ENCODE peak calls at places on chromosomes 5 and 9, in six cellular contexts. W is HepG2, C is GM12878, B is GM12891, J is K562, Q is H1. M is an unnamed sample.

GRCh38 chr5:127870914-127871313 is 167.7 kb downstream of the CCDC192 start:
- DNase-seq in W (no peak), C (no peak), B (no peak), J (no peak), Q (no peak), M (no peak)

GRCh38 chr5:126917918-126918623 is 112.3 kb downstream of the MARCHF3 start:
- DNase-seq in W (no peak), C (no peak), B (no peak), J (peak; percentile 25), Q (no peak), M (no peak)

GRCh38 chr9:91100878-91101450 is 260.8 kb downstream of the AUH start:
- DNase-seq in W (peak; percentile 65), C (no peak), B (no peak), J (no peak), Q (no peak), M (no peak)

GRCh38 chr5:52708463-52708862 is 79.3 kb upstream of the ITGA1 start:
- DNase-seq in W (no peak), C (no peak), B (no peak), J (no peak), Q (no peak), M (no peak)

GRCh38 chr9:133649194-133649593 is 13.0 kb downstream of the DBH start:
- DNase-seq in W (no peak), C (no peak), B (no peak), J (no peak), Q (no peak), M (no peak)

GRCh38 chr9:137167752-137168574 is 1.9 kb downstream of the LRRC26 start:
- DNase-seq in W (no peak), C (no peak), B (no peak), J (peak; percentile 88), Q (peak; percentile 73), M (no peak)

GRCh38 chr5:174503461-174504265 is 220.7 kb upstream of the MSX2 start:
- DNase-seq in W (no peak), C (no peak), B (no peak), J (no peak), Q (no peak), M (no peak)

GRCh38 chr5:146560205-146560812 is 44.3 kb upstream of the GPR151 start:
- DNase-seq in W (no peak), C (no peak), B (no peak), J (no peak), Q (no peak), M (no peak)

GRCh38 chr5:55868846-55869245 is 17.7 kb downstream of the IL31RA start:
- DNase-seq in W (peak; percentile 19), C (no peak), B (no peak), J (peak; percentile 9), Q (no peak), M (no peak)

GRCh38 chr5:151699071-151699901 is 12.6 kb upstream of the SPARC start:
- DNase-seq in W (peak; percentile 52), C (no peak), B (no peak), J (no peak), Q (no peak), M (no peak)

GRCh38 chr5:113345261-113345940 is 89.4 kb downstream of the TSSK1B start:
- DNase-seq in W (no peak), C (no peak), B (no peak), J (no peak), Q (no peak), M (no peak)

GRCh38 chr5:86565197-86565789 is 52.4 kb upstream of the COX7C start:
- DNase-seq in W (peak; percentile 9), C (no peak), B (no peak), J (no peak), Q (no peak), M (no peak)

GRCh38 chr5:97355775-97356174 is 172.7 kb upstream of the RIOK2 start:
- DNase-seq in W (no peak), C (peak; percentile 74), B (peak; percentile 13), J (no peak), Q (no peak), M (peak; percentile 9)

GRCh38 chr9:90773593-90773992 is 28.0 kb upstream of the SYK start:
- DNase-seq in W (no peak), C (no peak), B (no peak), J (no peak), Q (no peak), M (no peak)

GRCh38 chr5:154757647-154758406 is 2.6 kb downstream of the LARP1 start:
- DNase-seq in W (no peak), C (no peak), B (no peak), J (no peak), Q (no peak), M (no peak)

GRCh38 chr5:154758501-154758900 is 3.3 kb downstream of the LARP1 start:
- DNase-seq in W (no peak), C (no peak), B (no peak), J (no peak), Q (no peak), M (no peak)

GRCh38 chr5:154756203-154756870 is 1.2 kb downstream of the LARP1 start:
- DNase-seq in W (no peak), C (no peak), B (no peak), J (peak; percentile 65), Q (no peak), M (no peak)

GRCh38 chr5:154755361-154756202 is at the start of gene LARP1:
- DNase-seq in W (no peak), C (no peak), B (no peak), J (peak; percentile 73), Q (no peak), M (no peak)

DNA sequence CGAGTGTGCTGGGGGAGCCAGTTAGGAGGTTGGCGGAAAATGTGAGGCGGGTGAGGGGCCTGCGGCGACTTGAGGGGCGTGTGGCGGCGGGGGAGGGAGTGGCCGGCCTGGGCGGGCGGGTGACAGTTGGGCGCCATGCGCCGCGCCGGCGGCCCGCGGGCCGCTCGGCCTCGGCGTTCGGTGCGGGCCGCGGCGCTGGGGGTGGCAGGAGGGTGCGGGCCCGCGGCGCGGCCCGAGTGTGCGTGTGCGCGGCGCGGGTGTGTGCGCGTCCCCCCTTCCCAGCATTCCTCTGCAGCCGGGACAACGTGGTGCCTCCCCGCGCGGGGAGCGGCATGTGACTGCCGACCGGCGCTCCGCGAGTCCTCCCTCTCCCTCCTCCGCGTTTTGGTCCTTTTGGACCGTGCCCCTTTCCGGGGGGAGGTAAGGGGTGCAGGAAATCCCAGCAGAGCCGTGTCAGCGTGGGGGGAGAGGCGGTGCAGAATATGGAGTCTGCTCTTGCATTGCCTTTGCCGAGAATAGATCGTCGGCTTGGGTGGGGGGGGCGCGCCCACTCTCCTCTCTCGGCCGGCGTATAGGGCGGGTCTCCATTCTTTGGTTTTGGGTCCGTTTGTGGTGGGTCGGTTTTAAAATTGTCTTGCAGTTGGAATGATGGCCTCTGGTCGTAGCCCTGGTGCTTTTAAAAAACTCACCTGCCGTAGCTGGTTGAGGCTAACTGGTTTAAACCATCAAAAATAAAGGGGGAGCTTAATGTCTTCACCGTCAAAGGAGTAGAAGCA is 1.9 kb downstream of the LARP1 start:
- DNase-seq in W (no peak), C (no peak), B (no peak), J (peak; percentile 53), Q (no peak), M (no peak)
- TF ChIP-seq POLR2A in W (no peak), C (peak; percentile 75), B (peak; percentile 50), J (no peak), Q (no peak), M (peak; percentile 57)

DNA sequence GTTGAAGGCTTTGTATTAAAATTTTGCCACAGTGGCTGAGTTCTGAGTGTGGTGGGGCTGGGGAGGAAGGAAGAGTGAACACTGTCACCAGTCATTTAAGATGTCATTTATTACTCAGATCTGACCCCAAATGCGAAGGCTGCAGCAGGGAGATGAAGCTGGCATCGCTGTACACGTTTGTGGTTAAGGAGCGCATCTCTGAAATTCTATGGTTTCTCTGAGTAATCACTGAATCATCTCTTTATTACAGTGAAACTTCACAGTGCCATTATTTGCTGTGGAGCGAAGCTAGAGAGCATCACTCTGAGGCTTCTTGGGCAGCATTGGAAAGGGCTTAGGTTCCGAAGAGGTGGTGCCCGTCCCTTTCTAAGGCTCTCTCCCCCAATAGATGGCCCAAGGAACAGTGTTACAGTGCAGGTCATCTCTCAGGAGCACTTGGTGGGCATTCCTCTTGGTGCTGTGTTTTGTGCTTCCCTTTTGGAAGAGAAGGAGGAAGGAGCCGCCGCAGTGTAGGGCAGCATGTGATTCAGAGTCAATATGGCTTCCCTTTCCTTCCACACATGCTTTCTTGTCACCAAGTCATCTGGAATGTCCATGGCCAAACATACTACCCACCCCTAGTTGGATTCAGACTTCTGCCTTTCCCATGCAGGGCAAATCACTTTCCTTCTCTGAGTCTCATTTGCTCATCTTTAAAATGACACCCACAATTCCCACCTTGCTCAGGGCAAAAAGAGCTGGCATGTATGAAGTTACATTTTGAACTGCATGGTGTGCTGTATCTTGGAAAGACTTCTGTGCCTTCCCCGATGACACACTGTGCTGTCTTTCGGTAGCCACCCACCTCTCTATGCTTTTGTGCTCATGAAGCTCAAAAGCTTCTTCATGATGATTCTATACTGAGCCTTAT is 9.3 kb upstream of the TEX48 start:
- DNase-seq in W (no peak), C (peak; percentile 36), B (no peak), J (no peak), Q (no peak), M (no peak)
- TF ChIP-seq POLR2AphosphoS5 in W (no peak), C (no peak), B (peak; percentile 41), J (no peak), Q (no peak), M (peak; percentile 59)

GRCh38 chr5:67880358-67880810 is 335.2 kb upstream of the PIK3R1 start:
- DNase-seq in W (no peak), C (no peak), B (no peak), J (no peak), Q (no peak), M (no peak)

GRCh38 chr5:67879619-67880357 is 335.8 kb upstream of the PIK3R1 start:
- DNase-seq in W (peak; percentile 3), C (no peak), B (no peak), J (no peak), Q (no peak), M (no peak)

GRCh38 chr5:67875637-67876036 is 339.9 kb upstream of the PIK3R1 start:
- DNase-seq in W (no peak), C (no peak), B (no peak), J (no peak), Q (no peak), M (no peak)

GRCh38 chr5:67878911-67879310 is 336.6 kb upstream of the PIK3R1 start:
- DNase-seq in W (no peak), C (no peak), B (no peak), J (no peak), Q (no peak), M (no peak)

GRCh38 chr5:67880876-67881275 is 334.7 kb upstream of the PIK3R1 start:
- DNase-seq in W (no peak), C (no peak), B (no peak), J (no peak), Q (no peak), M (no peak)
- TF ChIP-seq TAF1 in W (no peak), C (no peak), B (no peak), J (no peak), Q (no peak), M (no peak)

DNA sequence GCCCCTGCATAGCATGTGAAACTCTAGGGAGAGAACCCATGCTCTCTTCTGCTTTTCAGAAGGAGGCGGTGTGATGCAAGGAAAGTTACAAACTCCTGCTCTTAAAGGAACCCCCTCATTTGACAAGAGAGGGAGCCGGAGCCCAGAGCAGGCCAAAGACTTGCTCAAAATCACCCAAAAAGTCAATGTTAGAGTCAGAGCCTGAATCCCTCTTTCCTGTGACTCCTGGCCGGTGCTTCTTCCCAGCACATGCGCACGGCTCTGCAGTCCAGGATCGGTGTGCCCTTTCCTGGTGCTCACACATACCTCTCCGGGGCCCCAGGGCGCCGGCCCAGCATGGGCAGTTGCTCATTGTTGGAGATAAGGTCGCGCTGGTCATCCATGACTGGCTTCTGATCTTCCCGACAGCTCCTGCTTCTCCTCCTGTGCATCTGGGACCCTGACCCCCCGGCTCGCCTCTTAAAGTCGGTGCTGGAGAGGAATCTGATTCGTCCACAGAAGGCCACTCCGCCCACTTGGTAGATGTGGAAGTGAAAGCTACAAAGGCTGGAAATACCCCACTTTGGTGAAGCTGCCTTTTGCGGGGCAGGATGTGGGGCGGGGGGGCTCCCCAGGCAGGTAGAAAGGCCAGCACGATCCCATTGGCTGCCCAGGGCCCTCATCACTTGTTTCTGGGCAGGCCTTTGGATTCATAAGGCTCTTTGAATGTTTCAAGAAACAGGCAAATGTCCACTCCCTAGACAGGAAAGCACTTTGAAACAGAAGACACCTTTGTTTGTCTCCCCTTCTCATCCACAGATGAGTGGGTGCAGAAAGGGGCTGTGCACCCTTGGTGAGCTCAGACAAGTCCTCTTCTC is at the start of gene CD74:
- DNase-seq in W (peak; percentile 90), C (peak; percentile 97), B (peak; percentile 72), J (no peak), Q (peak; percentile 84), M (peak; percentile 85)
- TF ChIP-seq POLR2A in W (peak; percentile 91), C (peak; percentile 99), B (peak; percentile 100), J (no peak), Q (no peak), M (peak; percentile 99)

M was measured in GM12892.